ENCODE peak calls at places on chromosomes 16 and 17, in five cellular contexts. V is PC-9; S is activated CD8-positive, alpha-beta T cell treated with anti-CD3 and anti-CD28 coated beads for 36 hours; A is kidney epithelial cell; O is A549. I is an unnamed sample.

GRCh38 chr16:66874079-66874775 is 6.1 kb upstream of the PDP2 start:
- DNase-seq in V (no peak), S (peak; percentile 61), A (no peak), O (no peak), I (no peak)

GRCh38 chr17:80528521-80528920 is 16.1 kb upstream of the RPTOR start:
- DNase-seq in V (no peak), S (no peak), A (no peak), O (no peak), I (no peak)

GRCh38 chr16:78656887-78657286 is 557.4 kb downstream of the WWOX start:
- DNase-seq in V (no peak), S (no peak), A (no peak), O (no peak), I (no peak)

GRCh38 chr16:85402910-85403692 is 210.0 kb upstream of the GSE1 start:
- DNase-seq in V (no peak), S (peak; percentile 71), A (no peak), O (no peak), I (no peak)

GRCh38 chr16:17364319-17365210 is 106.2 kb downstream of the XYLT1 start:
- DNase-seq in V (no peak), S (peak; percentile 73), A (no peak), O (no peak), I (no peak)

GRCh38 chr17:33674685-33675084 is 381.6 kb upstream of the ASIC2 start:
- DNase-seq in V (peak; percentile 37), S (peak; percentile 67), A (peak; percentile 12), O (peak; percentile 61), I (peak; percentile 65)

GRCh38 chr16:70647461-70648359 is 1.4 kb downstream of the IL34 start:
- DNase-seq in V (no peak), S (no peak), A (no peak), O (no peak), I (peak; percentile 6)

GRCh38 chr16:68416057-68417046 is 32.0 kb downstream of the SMPD3 start:
- DNase-seq in V (peak; percentile 27), S (no peak), A (no peak), O (no peak), I (no peak)

GRCh38 chr16:66325977-66326376 is 40.5 kb upstream of the CDH5 start:
- DNase-seq in V (no peak), S (no peak), A (no peak), O (no peak), I (no peak)

GRCh38 chr16:5649762-5650445 is 552.3 kb upstream of the EEF2KMT start:
- DNase-seq in V (no peak), S (no peak), A (no peak), O (no peak), I (no peak)

GRCh38 chr16:88086571-88087516 is 135.6 kb downstream of the BANP start:
- DNase-seq in V (no peak), S (no peak), A (no peak), O (no peak), I (peak; percentile 28)

GRCh38 chr16:2160915-2161551 is 5.5 kb downstream of the TRAF7 start:
- DNase-seq in V (no peak), S (no peak), A (no peak), O (no peak), I (no peak)

GRCh38 chr17:81723651-81724209 is 11.6 kb downstream of the SLC25A10 start:
- DNase-seq in V (no peak), S (no peak), A (no peak), O (no peak), I (no peak)

GRCh38 chr16:79388396-79388795 is 212.1 kb downstream of the MAF start:
- DNase-seq in V (no peak), S (no peak), A (no peak), O (no peak), I (no peak)

GRCh38 chr16:1526608-1527555 is 6.6 kb upstream of the TMEM204 start:
- DNase-seq in V (no peak), S (peak; percentile 36), A (no peak), O (no peak), I (no peak)

GRCh38 chr16:66204761-66205160 is 161.7 kb upstream of the CDH5 start:
- DNase-seq in V (no peak), S (no peak), A (no peak), O (no peak), I (no peak)

GRCh38 chr16:82451449-82451848 is 175.3 kb upstream of the CDH13 start:
- DNase-seq in V (no peak), S (no peak), A (no peak), O (no peak), I (no peak)

GRCh38 chr16:66740010-66740409 is 11.4 kb downstream of the DYNC1LI2 start:
- DNase-seq in V (no peak), S (peak; percentile 61), A (no peak), O (peak; percentile 80), I (peak; percentile 60)

GRCh38 chr17:83174859-83175550 is 95.6 kb downstream of the METRNL start:
- DNase-seq in V (no peak), S (no peak), A (no peak), O (no peak), I (no peak)

GRCh38 chr16:71360378-71360777 is 1.9 kb downstream of the CALB2 start:
- DNase-seq in V (peak; percentile 49), S (no peak), A (peak; percentile 71), O (peak; percentile 79), I (no peak)

GRCh38 chr17:74763565-74764387 is 12.4 kb downstream of the NAT9 start:
- DNase-seq in V (no peak), S (no peak), A (no peak), O (no peak), I (no peak)

GRCh38 chr16:3738128-3738527 is 20.8 kb upstream of the TRAP1 start:
- DNase-seq in V (no peak), S (no peak), A (no peak), O (no peak), I (no peak)

GRCh38 chr16:66703359-66704215 is 7.0 kb upstream of the CMTM4 start:
- DNase-seq in V (no peak), S (no peak), A (no peak), O (no peak), I (no peak)

GRCh38 chr17:55588446-55588845 is 77.2 kb upstream of the SMIM36 start:
- DNase-seq in V (no peak), S (no peak), A (no peak), O (no peak), I (no peak)

GRCh38 chr17:57900991-57901743 is 51.3 kb upstream of the MRPS23 start:
- DNase-seq in V (peak; percentile 65), S (no peak), A (no peak), O (no peak), I (no peak)

GRCh38 chr16:17275076-17275732 is 195.6 kb downstream of the XYLT1 start:
- DNase-seq in V (peak; percentile 20), S (peak; percentile 18), A (peak; percentile 14), O (peak; percentile 9), I (peak; percentile 20)

GRCh38 chr16:47311738-47312505 is 148.9 kb downstream of the ITFG1 start:
- DNase-seq in V (peak; percentile 19), S (no peak), A (peak; percentile 39), O (no peak), I (no peak)

GRCh38 chr16:87560428-87561199 is 41.7 kb upstream of the JPH3 start:
- DNase-seq in V (peak; percentile 56), S (peak; percentile 44), A (no peak), O (peak; percentile 65), I (peak; percentile 41)

GRCh38 chr17:35252646-35253045 is 9.8 kb downstream of the SLFN5 start:
- DNase-seq in V (no peak), S (no peak), A (no peak), O (no peak), I (no peak)

GRCh38 chr16:21659124-21659523 is 4.6 kb upstream of the OTOA start:
- DNase-seq in V (no peak), S (no peak), A (no peak), O (no peak), I (no peak)

GRCh38 chr17:8572767-8573166 is 57.8 kb downstream of the MYH10 start:
- DNase-seq in V (no peak), S (no peak), A (no peak), O (no peak), I (no peak)

GRCh38 chr16:85347213-85347591 is 234.9 kb upstream of the CIBAR2 start:
- DNase-seq in V (peak; percentile 44), S (peak; percentile 23), A (no peak), O (no peak), I (no peak)

GRCh38 chr17:67151717-67152116 is 93.3 kb downstream of the HELZ start:
- DNase-seq in V (no peak), S (no peak), A (no peak), O (peak; percentile 38), I (no peak)

GRCh38 chr16:35492225-35492624 is 2032.8 kb downstream of the TP53TG3F start:
- DNase-seq in V (peak; percentile 9), S (no peak), A (no peak), O (no peak), I (no peak)

GRCh38 chr16:8885674-8886592 is 3.8 kb downstream of the LITAFD start:
- DNase-seq in V (peak; percentile 56), S (no peak), A (no peak), O (no peak), I (no peak)

GRCh38 chr17:285751-286422 is 66.7 kb downstream of the RPH3AL start:
- DNase-seq in V (no peak), S (no peak), A (no peak), O (no peak), I (no peak)

GRCh38 chr17:15392326-15392739 is 50.9 kb upstream of the TEKT3 start:
- DNase-seq in V (no peak), S (no peak), A (no peak), O (no peak), I (no peak)

GRCh38 chr17:30299000-30299399 is 7.3 kb upstream of the BLMH start:
- DNase-seq in V (no peak), S (no peak), A (no peak), O (no peak), I (no peak)
- TF ChIP-seq CTCF in V (peak; percentile 50), S (peak; percentile 24), A (no peak), O (peak; percentile 67), I (no peak)

GRCh38 chr17:28366605-28367004 is 1.6 kb upstream of the SEBOX start:
- DNase-seq in V (no peak), S (no peak), A (no peak), O (no peak), I (no peak)
- TF ChIP-seq CTCF in V (no peak), S (no peak), A (peak; percentile 3), O (peak; percentile 7), I (no peak)

GRCh38 chr16:14611660-14612059 is 18.4 kb downstream of the PARN start:
- DNase-seq in V (no peak), S (no peak), A (no peak), O (no peak), I (no peak)
- TF ChIP-seq CTCF in V (no peak), S (no peak), A (no peak), O (no peak), I (no peak)

GRCh38 chr17:31415004-31415454 is 23.6 kb downstream of the RAB11FIP4 start:
- DNase-seq in V (no peak), S (no peak), A (no peak), O (no peak), I (no peak)
- TF ChIP-seq CTCF in V (no peak), S (no peak), A (no peak), O (no peak), I (no peak)